ENCODE peak calls at places on chromosomes 13 and 19, in five cellular contexts. C is stimulated activated CD4-positive, alpha-beta T cell treated with anti-CD3 and anti-CD28 coated beads, Interleukin-1b, Interleukin-23, amount 100 ng/mL, for 24 hours; V is activated effector memory CD4-positive, alpha-beta T cell treated with Interleukin-2 at 50 U/mL for 16 hours; E is GM19239; Y is neural crest cell. A is an unnamed sample.

GRCh38 chr19:5293607-5294089 is 47.0 kb downstream of the PTPRS start:
- DNase-seq in C (no peak), V (no peak), E (no peak), Y (peak), A (no peak)

GRCh38 chr19:48806818-48807589 is 3.8 kb downstream of the BCAT2 start:
- DNase-seq in C (no peak), V (no peak), E (no peak), Y (no peak), A (no peak)

GRCh38 chr19:33381101-33381500 is 7.6 kb downstream of the CEBPG start:
- DNase-seq in C (no peak), V (no peak), E (no peak), Y (no peak), A (no peak)

GRCh38 chr13:99157046-99157445 is 43.6 kb upstream of the UBAC2 start:
- DNase-seq in C (no peak), V (no peak), E (no peak), Y (no peak), A (no peak)

GRCh38 chr13:85698236-85698635 is 101.0 kb downstream of the SLITRK6 start:
- DNase-seq in C (no peak), V (no peak), E (no peak), Y (no peak), A (no peak)

GRCh38 chr19:18609717-18610051 is 3.0 kb upstream of the TMEM59L start:
- DNase-seq in C (no peak), V (no peak), E (no peak), Y (no peak), A (no peak)

GRCh38 chr13:109816979-109817275 is 30.5 kb upstream of the IRS2 start:
- DNase-seq in C (no peak), V (no peak), E (no peak), Y (no peak), A (no peak)

GRCh38 chr19:2766594-2767372 is 16.3 kb downstream of the SGTA start:
- DNase-seq in C (no peak), V (no peak), E (no peak), Y (no peak), A (no peak)

GRCh38 chr19:4519521-4520277 is 1.4 kb upstream of the PLIN4 start:
- DNase-seq in C (no peak), V (no peak), E (no peak), Y (no peak), A (no peak)

GRCh38 chr19:23440791-23441190 is 45.5 kb upstream of the ZNF91 start:
- DNase-seq in C (no peak), V (no peak), E (no peak), Y (no peak), A (no peak)

GRCh38 chr19:48342414-48342738 is 17.0 kb downstream of the EMP3 start:
- DNase-seq in C (no peak), V (no peak), E (no peak), Y (no peak), A (no peak)

GRCh38 chr13:28137556-28137955 is 789 bp upstream of the PAN3 start:
- DNase-seq in C (no peak), V (no peak), E (no peak), Y (no peak), A (no peak)

GRCh38 chr19:30339624-30340525 is 32.3 kb upstream of the ZNF536 start:
- DNase-seq in C (no peak), V (no peak), E (no peak), Y (no peak), A (no peak)

GRCh38 chr19:18259848-18260247 is 14.4 kb downstream of the IQCN start:
- DNase-seq in C (no peak), V (no peak), E (no peak), Y (no peak), A (no peak)

GRCh38 chr13:110485604-110486003 is 75.9 kb downstream of the RAB20 start:
- DNase-seq in C (no peak), V (no peak), E (no peak), Y (no peak), A (no peak)

GRCh38 chr13:43663474-43664090 is 123.2 kb downstream of the ENOX1 start:
- DNase-seq in C (no peak), V (no peak), E (no peak), Y (no peak), A (no peak)

GRCh38 chr19:13064092-13064489 is 38.6 kb downstream of the LYL1 start:
- DNase-seq in C (no peak), V (no peak), E (no peak), Y (no peak), A (no peak)

GRCh38 chr19:33868821-33869412 is 72.2 kb downstream of the KCTD15 start:
- DNase-seq in C (no peak), V (no peak), E (no peak), Y (no peak), A (no peak)

GRCh38 chr13:113548778-113549621 is 35.6 kb upstream of the TFDP1 start:
- DNase-seq in C (no peak), V (no peak), E (no peak), Y (no peak), A (no peak)

GRCh38 chr13:52695856-52696255 is 43.2 kb downstream of the SUGT1 start:
- DNase-seq in C (no peak), V (no peak), E (no peak), Y (no peak), A (no peak)

GRCh38 chr13:101727118-101727517 is 274.6 kb downstream of the ITGBL1 start:
- DNase-seq in C (no peak), V (no peak), E (no peak), Y (no peak), A (no peak)

GRCh38 chr19:48872182-48872883 is at the start of gene PPP1R15A:
- DNase-seq in C (peak), V (peak), E (peak), Y (peak), A (peak)

GRCh38 chr19:53977429-53977990 is 13.9 kb upstream of the CACNG6 start:
- DNase-seq in C (peak), V (peak), E (peak), Y (peak), A (no peak)

GRCh38 chr19:53132231-53132991 is at the start of gene ZNF415:
- DNase-seq in C (peak), V (no peak), E (no peak), Y (peak), A (no peak)

GRCh38 chr13:64278493-64278892 is 2862.8 kb upstream of the PCDH20 start:
- DNase-seq in C (no peak), V (no peak), E (no peak), Y (no peak), A (no peak)

GRCh38 chr19:6030214-6030507 is 52.2 kb upstream of the RANBP3 start:
- DNase-seq in C (no peak), V (no peak), E (no peak), Y (no peak), A (no peak)

GRCh38 chr19:35718345-35719041 is 690 bp downstream of the KMT2B start:
- DNase-seq in C (no peak), V (peak), E (peak), Y (peak), A (peak)

GRCh38 chr19:22533761-22534160 is 100.4 kb upstream of the ZNF492 start:
- DNase-seq in C (no peak), V (no peak), E (no peak), Y (no peak), A (no peak)

GRCh38 chr13:112605531-112605990 is 17.6 kb upstream of the TUBGCP3 start:
- DNase-seq in C (no peak), V (no peak), E (no peak), Y (no peak), A (no peak)

GRCh38 chr13:114073881-114074551 is 58.4 kb downstream of the RASA3 start:
- DNase-seq in C (no peak), V (no peak), E (no peak), Y (no peak), A (no peak)

GRCh38 chr13:50130686-50131051 is 115.4 kb downstream of the KCNRG start:
- DNase-seq in C (no peak), V (peak), E (no peak), Y (peak), A (peak)

GRCh38 chr19:46975918-46976782 is 43.5 kb upstream of the NPAS1 start:
- DNase-seq in C (no peak), V (no peak), E (no peak), Y (no peak), A (no peak)

GRCh38 chr19:11296264-11296663 is 304 bp downstream of the TSPAN16 start:
- DNase-seq in C (no peak), V (no peak), E (no peak), Y (no peak), A (no peak)

GRCh38 chr19:10363789-10364281 is 16.5 kb downstream of the TYK2 start:
- DNase-seq in C (no peak), V (no peak), E (no peak), Y (no peak), A (no peak)

GRCh38 chr13:25324100-25324499 is 22.7 kb downstream of the NUP58 start:
- DNase-seq in C (no peak), V (no peak), E (no peak), Y (no peak), A (no peak)

GRCh38 chr13:50685491-50685890 is 158.0 kb downstream of the DLEU7 start:
- DNase-seq in C (no peak), V (no peak), E (no peak), Y (no peak), A (no peak)